ENCODE peak calls at places on chromosomes 3 and 15, in eight cellular contexts. C, D, A, O, I, T, W and S are unnamed samples.

GRCh38 chr3:73298243-73299183 is 237.1 kb downstream of the EBLN2 start:
- DNase-seq in W (no peak), O (no peak), I (no peak), T (no peak), A (no peak), D (no peak), C (no peak), S (no peak)

GRCh38 chr3:48247401-48247807 is 6.5 kb downstream of the ZNF589 start:
- DNase-seq in D (no peak), A (no peak), I (peak; percentile 62), C (no peak), W (no peak), T (peak; percentile 72), O (peak; percentile 68), S (peak; percentile 67)

GRCh38 chr3:130729154-130729553 is 17.5 kb downstream of the PIK3R4 start:
- DNase-seq in C (no peak), O (no peak), A (no peak), T (no peak), I (no peak), W (no peak), D (no peak), S (no peak)

GRCh38 chr3:24069045-24069444 is 124.0 kb downstream of the NR1D2 start:
- DNase-seq in D (peak; percentile 24), A (no peak), O (no peak), T (peak; percentile 19), C (peak; percentile 17), W (no peak), I (peak; percentile 32), S (peak; percentile 12)

GRCh38 chr3:112133606-112134334 is 722 bp upstream of the GCSAM start:
- DNase-seq in A (no peak), I (no peak), C (no peak), T (no peak), D (no peak), O (no peak), W (no peak), S (no peak)

GRCh38 chr3:194009892-194010533 is 125.9 kb upstream of the HES1 start:
- DNase-seq in C (no peak), I (no peak), D (no peak), O (no peak), W (no peak), A (no peak), T (no peak), S (no peak)

GRCh38 chr15:35181538-35181937 is 96.4 kb upstream of the NANOGP8 start:
- DNase-seq in I (peak; percentile 18), D (peak; percentile 44), W (no peak), C (no peak), T (peak; percentile 62), A (no peak), O (peak; percentile 60), S (peak; percentile 7)

GRCh38 chr3:173739716-173740115 is 342.2 kb downstream of the NLGN1 start:
- DNase-seq in D (no peak), W (no peak), C (no peak), O (no peak), T (no peak), I (no peak), A (no peak), S (peak; percentile 65)

GRCh38 chr3:11717768-11718581 is 74.3 kb upstream of the VGLL4 start:
- DNase-seq in C (peak; percentile 12), W (no peak), I (peak; percentile 63), D (peak; percentile 50), T (peak; percentile 40), O (peak; percentile 65), A (no peak), S (peak; percentile 57)

GRCh38 chr3:151282921-151283320 is 4.6 kb upstream of the P2RY14 start:
- DNase-seq in T (peak; percentile 74), O (peak; percentile 82), A (no peak), C (no peak), W (no peak), D (peak; percentile 76), I (peak; percentile 79), S (peak; percentile 29)

GRCh38 chr3:143302638-143303171 is 183.1 kb downstream of the CHST2 start:
- DNase-seq in I (peak; percentile 82), W (no peak), T (peak; percentile 96), C (peak; percentile 39), O (peak; percentile 75), A (no peak), D (peak; percentile 81), S (peak; percentile 98)

GRCh38 chr3:134795776-134796312 is 784 bp downstream of the EPHB1 start:
- DNase-seq in D (peak; percentile 26), C (no peak), A (no peak), W (no peak), T (peak; percentile 21), O (peak; percentile 11), I (peak; percentile 22), S (peak; percentile 33)

GRCh38 chr3:59775106-59775505 is 725.3 kb upstream of the CFAP20DC start:
- DNase-seq in C (no peak), W (no peak), D (peak; percentile 22), O (no peak), A (no peak), T (peak; percentile 60), I (no peak), S (no peak)

GRCh38 chr15:100670505-100671021 is 68.2 kb downstream of the ASB7 start:
- DNase-seq in I (no peak), O (no peak), W (no peak), C (no peak), A (no peak), T (no peak), D (no peak), S (no peak)

GRCh38 chr3:52182203-52182602 is 15.8 kb upstream of the ALAS1 start:
- DNase-seq in O (no peak), T (no peak), C (no peak), I (no peak), W (no peak), D (no peak), A (no peak), S (no peak)

GRCh38 chr3:121883507-121883906 is 10.7 kb upstream of the SLC15A2 start:
- DNase-seq in O (peak; percentile 54), D (peak; percentile 27), C (no peak), W (no peak), I (peak; percentile 44), A (no peak), T (peak; percentile 54), S (no peak)

GRCh38 chr3:108124337-108125150 is 33.7 kb upstream of the CD47 start:
- DNase-seq in I (no peak), O (peak; percentile 8), W (peak; percentile 72), A (no peak), C (no peak), D (peak; percentile 6), T (no peak), S (no peak)
- TF ChIP-seq CTCF in I (no peak), O (no peak), W (no peak), A (no peak), C (no peak), D (no peak), T (no peak), S (no peak)

GRCh38 chr3:128616516-128617269 is 33.9 kb downstream of the RPN1 start:
- DNase-seq in W (no peak), T (no peak), A (no peak), I (no peak), C (no peak), D (no peak), O (no peak), S (no peak)
- H3K4me3 ChIP-seq in W (peak overlapping the region; percentile 93), T (no peak overlapping the region), A (no peak overlapping the region), I (no peak overlapping the region), C (no peak overlapping the region), D (no peak overlapping the region), O (no peak overlapping the region), S (peak overlapping the region; percentile 81)

GRCh38 chr15:85003593-85004312 is 22.1 kb downstream of the PDE8A start:
- DNase-seq in T (no peak), C (no peak), I (no peak), W (no peak), D (no peak), O (no peak), A (no peak), S (no peak)

GRCh38 chr15:85004551-85004950 is 22.9 kb downstream of the PDE8A start:
- DNase-seq in C (no peak), A (no peak), O (no peak), T (no peak), I (no peak), W (no peak), D (no peak), S (no peak)

GRCh38 chr15:85002517-85002916 is 20.9 kb downstream of the PDE8A start:
- DNase-seq in A (no peak), W (no peak), C (no peak), T (no peak), O (no peak), D (no peak), I (no peak), S (no peak)

GRCh38 chr15:85000937-85001336 is 19.3 kb downstream of the PDE8A start:
- DNase-seq in D (no peak), I (peak; percentile 42), A (no peak), O (no peak), T (no peak), C (no peak), W (no peak), S (no peak)

GRCh38 chr15:85000189-85000864 is 18.7 kb downstream of the PDE8A start:
- DNase-seq in T (peak; percentile 38), A (no peak), I (peak; percentile 76), C (no peak), D (peak; percentile 73), W (no peak), O (peak; percentile 63), S (peak; percentile 23)
- TF ChIP-seq CTCF in T (no peak), A (no peak), I (no peak), C (no peak), D (no peak), W (no peak), O (no peak), S (no peak)

GRCh38 chr15:92621972-92622533 is 33.5 kb downstream of the FAM174B start:
- DNase-seq in A (no peak), W (no peak), T (no peak), O (no peak), C (no peak), D (no peak), I (no peak), S (no peak)

GRCh38 chr15:92627014-92627413 is 28.6 kb downstream of the FAM174B start:
- DNase-seq in D (no peak), C (no peak), O (no peak), A (no peak), I (no peak), W (no peak), T (no peak), S (no peak)

GRCh38 chr15:92624401-92624991 is 31.1 kb downstream of the FAM174B start:
- DNase-seq in O (peak; percentile 40), T (no peak), C (no peak), W (no peak), D (no peak), I (peak; percentile 82), A (peak; percentile 70), S (no peak)

GRCh38 chr15:92623435-92623834 is 32.1 kb downstream of the FAM174B start:
- DNase-seq in I (no peak), D (no peak), W (no peak), C (no peak), O (no peak), T (no peak), A (no peak), S (no peak)

DNA sequence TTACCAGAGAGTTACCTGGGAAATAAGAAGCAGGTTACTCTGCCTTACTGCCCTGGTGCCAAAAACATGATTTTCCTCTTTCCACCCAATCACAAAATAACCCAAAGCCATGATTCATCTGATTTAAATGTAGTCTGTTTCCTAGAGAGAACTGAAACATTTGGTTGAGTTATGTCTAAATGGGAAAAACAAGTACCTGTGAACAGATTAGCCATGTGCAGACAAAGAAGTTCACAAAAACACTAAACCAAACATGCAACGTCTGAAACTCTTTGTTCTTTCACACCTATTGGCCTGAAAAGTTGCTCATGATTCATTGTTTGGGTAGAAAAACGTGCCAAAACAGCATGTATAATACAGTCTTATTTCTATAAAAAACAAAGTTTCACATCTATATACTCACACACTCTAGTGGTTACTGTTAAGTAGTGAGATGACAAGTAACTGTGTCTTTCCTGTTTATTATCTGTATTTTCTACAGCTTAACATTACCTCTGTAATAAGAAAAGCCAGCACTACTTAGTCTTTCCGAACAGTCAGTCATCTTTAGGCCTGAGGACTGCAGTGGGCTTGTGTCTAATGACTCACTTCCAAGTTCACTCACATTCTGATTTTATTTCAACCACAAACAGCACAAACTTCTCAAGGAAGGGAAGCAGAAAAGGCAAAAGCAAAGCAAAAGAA is 30.1 kb downstream of the FAM174B start:
- DNase-seq in D (peak; percentile 76), A (no peak), W (no peak), I (peak; percentile 67), T (peak; percentile 67), C (no peak), O (peak; percentile 68), S (no peak)
- H3K4me3 ChIP-seq in D (no peak overlapping the region), A (no peak overlapping the region), W (no peak overlapping the region), I (no peak overlapping the region), T (no peak overlapping the region), C (no peak overlapping the region), O (no peak overlapping the region), S (no peak overlapping the region)